ENCODE peak calls at places on chromosomes 5 and 9, in eight cellular contexts. E is tibial artery; H is thyroid gland; X is adipocyte; V is mesendoderm; T is A549; I is effector memory CD4-positive, alpha-beta T cell; W is HepG2. Q is an unnamed sample.

GRCh38 chr5:178544166-178544834 is 45.9 kb downstream of the COL23A1 start:
- DNase-seq in E (no peak), H (no peak), X (no peak), V (no peak), T (no peak), I (no peak), W (no peak), Q (no peak)

GRCh38 chr9:86287013-86287412 is 4.7 kb upstream of the ISCA1 start:
- DNase-seq in E (no peak), H (no peak), X (peak; percentile 73), V (peak; percentile 91), T (peak; percentile 13), I (no peak), W (peak; percentile 55), Q (no peak)

GRCh38 chr9:135130266-135130976 is 43.0 kb downstream of the OLFM1 start:
- DNase-seq in E (peak; percentile 27), H (peak; percentile 25), X (no peak), V (peak; percentile 54), T (no peak), I (no peak), W (no peak), Q (no peak)

GRCh38 chr9:133524679-133525228 is at the start of gene MYMK:
- DNase-seq in E (no peak), H (no peak), X (no peak), V (no peak), T (no peak), I (no peak), W (no peak), Q (no peak)

GRCh38 chr5:141513627-141514329 is 24.9 kb downstream of the PCDHGC5 start:
- DNase-seq in E (peak; percentile 87), H (peak; percentile 72), X (peak; percentile 85), V (peak; percentile 93), T (no peak), I (no peak), W (no peak), Q (no peak)

GRCh38 chr9:121734465-121734864 is 83.0 kb downstream of the DAB2IP start:
- DNase-seq in E (no peak), H (no peak), X (peak; percentile 31), V (no peak), T (no peak), I (no peak), W (no peak), Q (no peak)

GRCh38 chr5:73374520-73375235 is 73.9 kb downstream of the FOXD1 start:
- DNase-seq in E (no peak), H (no peak), X (peak; percentile 61), V (no peak), T (no peak), I (no peak), W (no peak), Q (no peak)

GRCh38 chr9:83622814-83623633 is at the start of gene IDNK:
- DNase-seq in E (peak; percentile 46), H (peak; percentile 53), X (peak; percentile 82), V (peak; percentile 78), T (peak; percentile 49), I (peak; percentile 25), W (peak; percentile 67), Q (peak; percentile 77)

GRCh38 chr5:79736528-79737514 is 47.2 kb downstream of the CMYA5 start:
- DNase-seq in E (no peak), H (no peak), X (no peak), V (no peak), T (no peak), I (no peak), W (no peak), Q (no peak)

GRCh38 chr5:16492398-16493175 is 27.0 kb upstream of the ZNF622 start:
- DNase-seq in E (peak; percentile 48), H (no peak), X (peak; percentile 64), V (peak; percentile 57), T (peak; percentile 28), I (no peak), W (no peak), Q (peak; percentile 20)

GRCh38 chr5:179404321-179405053 is 59.2 kb upstream of the ADAMTS2 start:
- DNase-seq in E (no peak), H (no peak), X (peak; percentile 51), V (no peak), T (no peak), I (no peak), W (no peak), Q (no peak)

GRCh38 chr5:126975791-126976190 is 54.6 kb downstream of the MARCHF3 start:
- DNase-seq in E (no peak), H (no peak), X (no peak), V (no peak), T (no peak), I (no peak), W (no peak), Q (no peak)

GRCh38 chr9:93996863-93997262 is 41.7 kb upstream of the BARX1 start:
- DNase-seq in E (no peak), H (no peak), X (no peak), V (peak; percentile 14), T (no peak), I (no peak), W (no peak), Q (no peak)

GRCh38 chr9:131477816-131478419 is 24.8 kb upstream of the POMT1 start:
- DNase-seq in E (no peak), H (no peak), X (no peak), V (no peak), T (no peak), I (no peak), W (no peak), Q (no peak)

GRCh38 chr5:73238873-73239272 is 65.9 kb downstream of the TMEM174 start:
- DNase-seq in E (no peak), H (no peak), X (no peak), V (no peak), T (no peak), I (no peak), W (no peak), Q (no peak)

GRCh38 chr9:131884222-131884621 is 144.3 kb upstream of the RAPGEF1 start:
- DNase-seq in E (no peak), H (no peak), X (no peak), V (no peak), T (no peak), I (no peak), W (no peak), Q (no peak)

GRCh38 chr9:81476808-81477207 is 212.5 kb downstream of the TLE1 start:
- DNase-seq in E (no peak), H (no peak), X (no peak), V (no peak), T (no peak), I (no peak), W (no peak), Q (no peak)

GRCh38 chr5:55176176-55176818 is 3.3 kb upstream of the CDC20B start:
- DNase-seq in E (no peak), H (peak; percentile 69), X (peak; percentile 59), V (peak; percentile 85), T (peak; percentile 73), I (no peak), W (peak; percentile 34), Q (peak; percentile 83)

GRCh38 chr5:32435416-32435815 is 9.1 kb downstream of the ZFR start:
- DNase-seq in E (no peak), H (no peak), X (no peak), V (no peak), T (no peak), I (no peak), W (no peak), Q (no peak)
- H3K4me1 ChIP-seq in E (peaks cover 42% of the 10 kb centered on the region), H (peaks cover 16% of the 10 kb centered on the region), X (peaks cover 31% of the 10 kb centered on the region), V (no peaks in the 10 kb centered on the region), T (peaks cover 9% of the 10 kb centered on the region), I (peaks cover 10% of the 10 kb centered on the region), W (peaks cover 53% of the 10 kb centered on the region), Q (peaks cover 11% of the 10 kb centered on the region)

GRCh38 chr5:171438753-171439152 is 19.3 kb downstream of the FGF18 start:
- DNase-seq in E (no peak), H (no peak), X (no peak), V (no peak), T (no peak), I (no peak), W (no peak), Q (no peak)
- H3K4me1 ChIP-seq in E (no peaks in the 10 kb centered on the region), H (no peaks in the 10 kb centered on the region), X (peaks cover 6% of the 10 kb centered on the region), V (peaks cover 4% of the 10 kb centered on the region), T (no peaks in the 10 kb centered on the region), I (no peaks in the 10 kb centered on the region), W (peaks cover 14% of the 10 kb centered on the region), Q (no peaks in the 10 kb centered on the region)

DNA sequence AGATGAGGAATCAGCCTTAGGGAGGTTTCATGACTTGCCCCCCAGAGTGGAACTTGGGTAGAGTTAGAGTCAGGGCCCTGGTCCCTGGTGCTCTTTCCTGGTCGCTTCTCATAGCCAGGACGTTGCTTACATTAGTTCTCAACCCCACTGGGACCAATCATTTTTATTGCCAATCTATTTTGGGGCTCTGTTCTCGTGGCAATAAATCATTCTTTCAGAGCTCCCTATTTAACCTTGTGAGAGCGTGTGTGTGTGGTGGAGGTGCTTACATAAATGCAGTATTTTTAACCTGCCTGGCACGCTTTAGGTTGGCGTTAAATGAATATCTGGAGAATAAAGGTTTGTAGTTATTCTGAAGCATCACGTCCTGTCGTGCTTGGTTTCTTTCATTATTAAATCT is 4.1 kb downstream of the TRIO start:
- DNase-seq in E (no peak), H (no peak), X (no peak), V (no peak), T (no peak), I (no peak), W (no peak), Q (no peak)
- H3K4me1 ChIP-seq in E (peaks cover 46% of the 10 kb centered on the region), H (peaks cover 14% of the 10 kb centered on the region), X (peaks cover 56% of the 10 kb centered on the region), V (peaks cover 29% of the 10 kb centered on the region), T (peaks cover 61% of the 10 kb centered on the region), I (peaks cover 4% of the 10 kb centered on the region), W (peaks cover 70% of the 10 kb centered on the region), Q (peaks cover 13% of the 10 kb centered on the region)

GRCh38 chr5:39414429-39414828 is 10.4 kb downstream of the DAB2 start:
- DNase-seq in E (no peak), H (no peak), X (no peak), V (no peak), T (no peak), I (no peak), W (no peak), Q (no peak)

GRCh38 chr5:39420482-39421145 is 4.2 kb downstream of the DAB2 start:
- DNase-seq in E (peak; percentile 86), H (peak; percentile 44), X (peak; percentile 84), V (peak; percentile 65), T (no peak), I (no peak), W (no peak), Q (no peak)

GRCh38 chr5:39419830-39420229 is 5.0 kb downstream of the DAB2 start:
- DNase-seq in E (no peak), H (no peak), X (no peak), V (no peak), T (no peak), I (no peak), W (no peak), Q (no peak)

GRCh38 chr5:39415186-39415585 is 9.6 kb downstream of the DAB2 start:
- DNase-seq in E (no peak), H (no peak), X (no peak), V (no peak), T (no peak), I (no peak), W (no peak), Q (no peak)

GRCh38 chr5:39417979-39418378 is 6.8 kb downstream of the DAB2 start:
- DNase-seq in E (no peak), H (no peak), X (no peak), V (no peak), T (no peak), I (no peak), W (no peak), Q (no peak)
- H3K4me1 ChIP-seq in E (peaks cover 46% of the 10 kb centered on the region), H (peaks cover 5% of the 10 kb centered on the region), X (peaks cover 95% of the 10 kb centered on the region), V (peaks cover 3% of the 10 kb centered on the region), T (peaks cover 27% of the 10 kb centered on the region), I (no peaks in the 10 kb centered on the region), W (peaks cover 64% of the 10 kb centered on the region), Q (peaks cover 69% of the 10 kb centered on the region)

Q was measured in Caco-2.